ENCODE peak calls at places on chromosomes 7 and 10, in eight cellular contexts. K is breast epithelium, I is keratinocyte, S is epithelial cell of esophagus, U is astrocyte of the cerebellum, M is BE2C, H is upper lobe of right lung, F is HFF-Myc. V is an unnamed sample.

GRCh38 chr7:20153567-20153966 is 63.6 kb downstream of the MACC1 start:
- DNase-seq in I (no peak), F (no peak), U (no peak), M (no peak), H (no peak), S (peak; percentile 7), K (no peak), V (no peak)

GRCh38 chr10:124074471-124075109 is 18.8 kb downstream of the CHST15 start:
- DNase-seq in U (no peak), F (no peak), S (no peak), H (no peak), K (no peak), M (no peak), I (no peak), V (peak; percentile 85)

GRCh38 chr7:105298439-105298894 is 90.3 kb downstream of the SRPK2 start:
- DNase-seq in M (no peak), I (no peak), H (no peak), S (no peak), U (no peak), F (no peak), K (no peak), V (no peak)

GRCh38 chr7:115805458-115805857 is 225.1 kb downstream of the TFEC start:
- DNase-seq in M (no peak), F (no peak), U (no peak), H (no peak), I (no peak), S (peak; percentile 65), K (no peak), V (no peak)

GRCh38 chr10:9010931-9011670 is 956.6 kb downstream of the GATA3 start:
- DNase-seq in S (peak; percentile 68), M (no peak), I (peak; percentile 13), F (no peak), K (no peak), H (no peak), U (no peak), V (no peak)

GRCh38 chr7:92504563-92504962 is 23.8 kb downstream of the PEX1 start:
- DNase-seq in F (no peak), K (no peak), S (no peak), H (no peak), U (no peak), I (no peak), M (no peak), V (no peak)

GRCh38 chr10:44051091-44051490 is 333.8 kb downstream of the CXCL12 start:
- DNase-seq in S (no peak), M (no peak), K (no peak), H (no peak), I (no peak), U (no peak), F (no peak), V (no peak)

GRCh38 chr10:19966751-19967150 is 150.5 kb downstream of the PLXDC2 start:
- DNase-seq in U (no peak), I (no peak), H (no peak), S (no peak), F (no peak), M (peak; percentile 28), K (no peak), V (no peak)

GRCh38 chr10:121976607-121977006 is 1.6 kb upstream of the NSMCE4A start:
- DNase-seq in S (no peak), H (no peak), M (no peak), K (no peak), F (no peak), I (no peak), U (no peak), V (no peak)

DNA sequence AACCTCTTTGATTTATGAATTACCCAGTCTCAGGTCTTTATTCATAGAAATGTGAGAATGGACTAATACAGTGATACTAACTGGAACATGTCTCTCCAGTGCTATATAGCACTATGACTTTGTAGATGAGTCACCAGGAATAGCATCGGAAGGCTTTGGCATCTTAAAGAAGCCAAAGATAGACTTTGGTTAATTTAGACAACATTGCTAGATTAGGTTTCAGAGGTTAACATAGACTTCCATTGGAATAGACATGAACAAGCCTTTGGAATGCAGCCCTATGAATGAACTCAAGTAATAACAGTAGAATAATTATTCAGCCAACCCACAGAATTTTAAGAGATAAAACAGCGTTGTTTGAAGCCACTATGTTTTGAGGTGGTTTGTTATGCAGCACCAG is 169.2 kb downstream of the HGF start:
- DNase-seq in F (no peak), K (no peak), I (no peak), S (peak; percentile 11), U (peak; percentile 70), H (no peak), M (no peak), V (no peak)
- TF ChIP-seq CTCF in F (no peak), K (no peak), I (no peak), S (no peak), U (no peak), H (no peak), M (no peak), V (no peak)

GRCh38 chr7:137762334-137762733 is 84.4 kb downstream of the DGKI start:
- DNase-seq in H (no peak), F (no peak), K (no peak), M (no peak), S (no peak), I (no peak), U (no peak), V (no peak)
- TF ChIP-seq CTCF in H (no peak), F (no peak), K (no peak), M (no peak), S (no peak), I (no peak), U (no peak), V (no peak)

GRCh38 chr10:114048472-114048871 is 4.8 kb downstream of the ADRB1 start:
- DNase-seq in M (no peak), F (no peak), S (no peak), K (no peak), H (no peak), U (no peak), I (no peak), V (no peak)
- TF ChIP-seq CTCF in M (no peak), F (no peak), S (no peak), K (no peak), H (no peak), U (no peak), I (no peak), V (no peak)

DNA sequence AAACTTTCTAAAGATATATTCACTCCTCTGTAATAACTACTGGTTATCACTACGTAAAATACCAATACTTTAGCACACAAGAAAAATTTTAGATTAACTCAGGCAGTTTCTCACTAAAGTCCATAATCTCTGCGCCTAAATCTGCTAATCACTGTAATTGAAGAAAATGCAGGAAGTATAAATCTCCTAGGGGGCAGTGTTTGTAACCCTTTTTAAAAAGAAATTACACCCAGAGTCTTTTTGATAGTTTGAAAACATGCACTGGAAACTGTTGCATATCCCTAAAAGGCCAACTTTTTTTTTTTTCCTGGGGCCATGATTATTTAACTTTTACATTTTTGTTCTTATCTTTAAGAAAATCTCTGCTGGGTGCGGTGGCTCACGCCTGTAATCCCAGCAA is 209.6 kb downstream of the KIAA1217 start:
- DNase-seq in S (no peak), I (no peak), F (no peak), H (no peak), U (no peak), K (no peak), M (no peak), V (no peak)
- TF ChIP-seq CTCF in S (no peak), I (no peak), F (no peak), H (peak; percentile 13), U (no peak), K (no peak), M (no peak), V (no peak)

DNA sequence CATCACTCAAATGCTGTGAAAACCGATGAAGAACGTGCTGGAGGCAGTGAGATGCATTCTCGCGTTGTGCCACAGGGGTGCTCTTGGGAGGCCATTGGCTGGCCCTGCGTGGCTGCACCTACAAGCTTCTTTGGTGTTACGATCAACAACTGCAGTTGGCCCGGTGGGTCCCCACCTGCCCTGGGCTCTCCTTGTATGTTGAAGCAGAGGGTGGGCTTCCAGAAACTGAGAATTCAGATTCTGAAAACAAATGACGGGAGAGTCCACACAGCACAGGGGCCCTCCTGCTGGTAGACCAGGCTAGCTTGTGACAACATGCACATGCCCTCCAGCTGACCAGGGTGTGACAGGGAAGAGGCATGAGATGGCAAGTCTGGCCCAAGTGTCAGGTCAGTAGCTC is 23.7 kb upstream of the DDC start:
- DNase-seq in U (no peak), H (no peak), K (no peak), M (no peak), I (no peak), F (no peak), S (no peak), V (no peak)
- TF ChIP-seq CTCF in U (peak; percentile 25), H (peak; percentile 23), K (no peak), M (peak; percentile 22), I (no peak), F (peak; percentile 4), S (peak; percentile 18), V (peak; percentile 17)

GRCh38 chr7:155766386-155766785 is 45.9 kb downstream of the SHH start:
- DNase-seq in S (no peak), K (no peak), M (no peak), I (no peak), F (no peak), H (no peak), U (no peak), V (no peak)

GRCh38 chr7:155765458-155765857 is 46.8 kb downstream of the SHH start:
- DNase-seq in S (no peak), U (no peak), M (no peak), H (no peak), K (no peak), I (no peak), F (no peak), V (no peak)

GRCh38 chr7:155769701-155770100 is 42.6 kb downstream of the SHH start:
- DNase-seq in M (no peak), I (no peak), K (no peak), U (no peak), S (no peak), H (no peak), F (no peak), V (no peak)

GRCh38 chr7:155770186-155770585 is 42.1 kb downstream of the SHH start:
- DNase-seq in H (no peak), K (no peak), M (no peak), S (no peak), I (no peak), U (no peak), F (no peak), V (no peak)

GRCh38 chr7:155767562-155768437 is 44.5 kb downstream of the SHH start:
- DNase-seq in M (no peak), I (no peak), U (no peak), H (no peak), S (no peak), K (no peak), F (no peak), V (no peak)
- TF ChIP-seq CTCF in M (no peak), I (no peak), U (peak; percentile 13), H (no peak), S (peak; percentile 1), K (no peak), F (no peak), V (no peak)